ENCODE peak calls at places on chromosome 7, in eight cellular contexts. One of them, this sample, is unnamed.

GRCh38 chr7:37208528-37208927 is 240.1 kb downstream of the ELMO1 start:
- DNase-seq in A549: peak
- DNase-seq in astrocyte of the spinal cord: peak
- DNase-seq in Peyer's patch: peak
- DNase-seq in mesothelial cell of epicardium: no peak
- DNase-seq in keratinocyte: no peak
- DNase-seq in GM10248: peak
- DNase-seq in sigmoid colon: peak
- DNase-seq in this sample: peak

GRCh38 chr7:36781011-36781738 is 56.9 kb upstream of the AOAH start:
- DNase-seq in Peyer's patch: no peak
- DNase-seq in keratinocyte: no peak
- DNase-seq in astrocyte of the spinal cord: no peak
- DNase-seq in mesothelial cell of epicardium: no peak
- DNase-seq in A549: no peak
- DNase-seq in sigmoid colon: no peak
- DNase-seq in GM10248: no peak
- DNase-seq in this sample: no peak

GRCh38 chr7:142811154-142811737 is 40.5 kb downstream of the PRSS2 start:
- DNase-seq in GM10248: no peak
- DNase-seq in astrocyte of the spinal cord: peak
- DNase-seq in Peyer's patch: no peak
- DNase-seq in A549: peak
- DNase-seq in sigmoid colon: no peak
- DNase-seq in mesothelial cell of epicardium: no peak
- DNase-seq in keratinocyte: no peak
- DNase-seq in this sample: peak

GRCh38 chr7:155975490-155975889 is 163.2 kb upstream of the SHH start:
- DNase-seq in Peyer's patch: peak
- DNase-seq in A549: no peak
- DNase-seq in astrocyte of the spinal cord: no peak
- DNase-seq in keratinocyte: no peak
- DNase-seq in sigmoid colon: peak
- DNase-seq in GM10248: no peak
- DNase-seq in mesothelial cell of epicardium: peak
- DNase-seq in this sample: no peak

GRCh38 chr7:147245274-147245673 is 1128.7 kb downstream of the CNTNAP2 start:
- DNase-seq in Peyer's patch: peak
- DNase-seq in A549: peak
- DNase-seq in mesothelial cell of epicardium: peak
- DNase-seq in sigmoid colon: no peak
- DNase-seq in keratinocyte: no peak
- DNase-seq in GM10248: peak
- DNase-seq in astrocyte of the spinal cord: peak
- DNase-seq in this sample: peak

GRCh38 chr7:150317748-150318444 is 5.3 kb upstream of the LRRC61 start:
- DNase-seq in keratinocyte: no peak
- DNase-seq in GM10248: no peak
- DNase-seq in A549: no peak
- DNase-seq in sigmoid colon: no peak
- DNase-seq in mesothelial cell of epicardium: no peak
- DNase-seq in Peyer's patch: no peak
- DNase-seq in astrocyte of the spinal cord: peak
- DNase-seq in this sample: peak

GRCh38 chr7:2487586-2488271 is 11.5 kb upstream of the GRIFIN start:
- DNase-seq in GM10248: no peak
- DNase-seq in A549: no peak
- DNase-seq in mesothelial cell of epicardium: no peak
- DNase-seq in keratinocyte: no peak
- DNase-seq in Peyer's patch: no peak
- DNase-seq in astrocyte of the spinal cord: no peak
- DNase-seq in sigmoid colon: no peak
- DNase-seq in this sample: no peak

GRCh38 chr7:31890198-31890597 is 180.0 kb downstream of the PDE1C start:
- DNase-seq in Peyer's patch: no peak
- DNase-seq in keratinocyte: peak
- DNase-seq in A549: no peak
- DNase-seq in mesothelial cell of epicardium: no peak
- DNase-seq in astrocyte of the spinal cord: no peak
- DNase-seq in sigmoid colon: peak
- DNase-seq in GM10248: no peak
- DNase-seq in this sample: no peak

GRCh38 chr7:120966961-120967360 is 16.4 kb downstream of the ING3 start:
- DNase-seq in A549: no peak
- DNase-seq in GM10248: no peak
- DNase-seq in keratinocyte: no peak
- DNase-seq in astrocyte of the spinal cord: no peak
- DNase-seq in mesothelial cell of epicardium: no peak
- DNase-seq in sigmoid colon: no peak
- DNase-seq in Peyer's patch: no peak
- DNase-seq in this sample: no peak

GRCh38 chr7:125445901-125446300 is 516.3 kb upstream of the POT1 start:
- DNase-seq in Peyer's patch: no peak
- DNase-seq in astrocyte of the spinal cord: no peak
- DNase-seq in GM10248: no peak
- DNase-seq in sigmoid colon: no peak
- DNase-seq in A549: no peak
- DNase-seq in keratinocyte: no peak
- DNase-seq in mesothelial cell of epicardium: no peak
- DNase-seq in this sample: no peak

GRCh38 chr7:108348913-108349312 is 107.3 kb downstream of the NRCAM start:
- DNase-seq in A549: peak
- DNase-seq in mesothelial cell of epicardium: no peak
- DNase-seq in Peyer's patch: no peak
- DNase-seq in sigmoid colon: no peak
- DNase-seq in keratinocyte: no peak
- DNase-seq in GM10248: no peak
- DNase-seq in astrocyte of the spinal cord: peak
- DNase-seq in this sample: peak

GRCh38 chr7:137633133-137633532 is 213.6 kb downstream of the DGKI start:
- DNase-seq in astrocyte of the spinal cord: no peak
- DNase-seq in sigmoid colon: no peak
- DNase-seq in GM10248: no peak
- DNase-seq in keratinocyte: no peak
- DNase-seq in Peyer's patch: no peak
- DNase-seq in mesothelial cell of epicardium: no peak
- DNase-seq in A549: no peak
- DNase-seq in this sample: peak

GRCh38 chr7:67348171-67348570 is 351.5 kb downstream of the TYW1 start:
- DNase-seq in sigmoid colon: peak
- DNase-seq in GM10248: no peak
- DNase-seq in astrocyte of the spinal cord: no peak
- DNase-seq in mesothelial cell of epicardium: no peak
- DNase-seq in Peyer's patch: peak
- DNase-seq in keratinocyte: no peak
- DNase-seq in A549: no peak
- DNase-seq in this sample: no peak

GRCh38 chr7:23471090-23471859 is 984 bp upstream of the IGF2BP3 start:
- DNase-seq in sigmoid colon: no peak
- DNase-seq in Peyer's patch: no peak
- DNase-seq in keratinocyte: no peak
- DNase-seq in astrocyte of the spinal cord: peak
- DNase-seq in mesothelial cell of epicardium: peak
- DNase-seq in GM10248: peak
- DNase-seq in A549: peak
- DNase-seq in this sample: peak

GRCh38 chr7:99928994-99929729 is at the start of gene GJC3:
- DNase-seq in keratinocyte: peak
- DNase-seq in A549: peak
- DNase-seq in GM10248: peak
- DNase-seq in mesothelial cell of epicardium: peak
- DNase-seq in Peyer's patch: peak
- DNase-seq in sigmoid colon: peak
- DNase-seq in astrocyte of the spinal cord: peak
- DNase-seq in this sample: peak

DNA sequence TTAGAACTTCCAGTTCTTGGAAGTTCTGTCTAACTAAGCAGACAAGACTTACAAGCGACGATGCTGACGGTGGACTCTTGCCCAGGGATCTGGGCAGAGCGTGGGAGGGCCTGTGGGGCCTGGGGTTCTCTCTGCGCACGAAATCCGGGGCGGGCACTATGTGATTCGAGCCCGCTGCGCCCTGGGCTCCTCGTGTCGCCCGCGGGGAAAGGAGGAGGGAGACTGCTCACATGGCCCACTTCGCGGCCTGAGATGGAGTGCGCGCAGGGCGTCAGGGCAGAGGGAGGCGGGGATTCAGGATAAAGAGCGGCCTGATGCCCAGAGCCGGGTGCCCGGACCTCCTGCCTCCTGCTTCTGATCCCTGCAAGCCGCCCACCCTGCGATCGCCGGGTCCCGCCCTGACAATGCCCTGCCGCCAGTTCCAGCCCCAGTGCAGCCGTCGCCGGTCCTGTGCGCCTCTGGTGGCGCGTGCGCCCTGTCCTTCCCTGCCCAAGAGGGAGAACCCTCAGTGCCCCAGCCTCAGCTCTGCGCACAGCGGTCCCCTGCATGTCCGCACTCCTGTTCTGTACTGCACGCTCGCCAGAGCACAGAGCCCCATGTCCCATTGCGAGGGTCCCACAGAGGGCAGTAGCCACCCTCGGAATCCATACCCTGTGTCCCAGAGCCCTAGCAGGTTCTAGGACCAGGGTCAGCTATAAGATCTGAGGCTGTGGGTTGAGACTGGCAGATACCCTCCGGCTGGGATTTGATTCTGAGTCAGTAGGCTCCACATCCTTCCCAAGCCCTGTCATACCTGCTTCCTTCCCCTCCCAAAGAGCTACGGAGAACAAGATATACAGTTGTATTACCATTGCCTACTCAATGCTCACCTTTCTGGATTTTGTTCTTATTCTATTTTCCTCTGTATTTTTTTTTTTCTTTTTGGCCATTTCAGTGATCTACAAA is 99.4 kb upstream of the TMEM106B start:
- DNase-seq in mesothelial cell of epicardium: no peak
- DNase-seq in astrocyte of the spinal cord: peak
- DNase-seq in A549: no peak
- DNase-seq in keratinocyte: no peak
- DNase-seq in Peyer's patch: no peak
- DNase-seq in sigmoid colon: peak
- DNase-seq in GM10248: no peak
- DNase-seq in this sample: peak
- TF ChIP-seq CTCF in mesothelial cell of epicardium: no peak
- TF ChIP-seq CTCF in astrocyte of the spinal cord: peak
- TF ChIP-seq CTCF in A549: no peak
- TF ChIP-seq CTCF in keratinocyte: no peak
- TF ChIP-seq CTCF in Peyer's patch: no peak
- TF ChIP-seq CTCF in sigmoid colon: no peak
- TF ChIP-seq CTCF in GM10248: no peak
- TF ChIP-seq CTCF in this sample: no peak

DNA sequence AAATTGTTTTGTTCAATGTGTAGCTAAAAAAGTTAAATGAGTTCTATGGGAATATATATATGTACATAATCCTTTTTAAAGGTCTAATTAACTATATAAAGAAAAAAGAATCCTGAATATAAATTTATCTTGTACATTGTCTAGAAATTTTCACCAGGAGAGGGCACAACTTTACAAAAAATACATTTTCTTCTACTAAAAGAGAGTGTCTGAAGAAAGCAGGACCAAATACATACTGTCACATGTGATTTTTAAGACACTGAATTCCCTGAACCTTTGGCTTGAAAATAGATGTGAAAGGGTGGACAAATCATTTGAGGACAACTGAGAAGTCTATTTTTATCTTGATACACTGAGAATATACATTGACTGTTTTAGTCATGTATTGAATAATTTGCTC is 204.3 kb downstream of the DGKB start:
- DNase-seq in keratinocyte: no peak
- DNase-seq in astrocyte of the spinal cord: peak
- DNase-seq in GM10248: no peak
- DNase-seq in mesothelial cell of epicardium: no peak
- DNase-seq in Peyer's patch: no peak
- DNase-seq in A549: no peak
- DNase-seq in sigmoid colon: no peak
- DNase-seq in this sample: peak
- TF ChIP-seq CTCF in keratinocyte: no peak
- TF ChIP-seq CTCF in astrocyte of the spinal cord: peak
- TF ChIP-seq CTCF in GM10248: peak
- TF ChIP-seq CTCF in mesothelial cell of epicardium: no peak
- TF ChIP-seq CTCF in Peyer's patch: no peak
- TF ChIP-seq CTCF in A549: no peak
- TF ChIP-seq CTCF in sigmoid colon: no peak
- TF ChIP-seq CTCF in this sample: no peak

DNA sequence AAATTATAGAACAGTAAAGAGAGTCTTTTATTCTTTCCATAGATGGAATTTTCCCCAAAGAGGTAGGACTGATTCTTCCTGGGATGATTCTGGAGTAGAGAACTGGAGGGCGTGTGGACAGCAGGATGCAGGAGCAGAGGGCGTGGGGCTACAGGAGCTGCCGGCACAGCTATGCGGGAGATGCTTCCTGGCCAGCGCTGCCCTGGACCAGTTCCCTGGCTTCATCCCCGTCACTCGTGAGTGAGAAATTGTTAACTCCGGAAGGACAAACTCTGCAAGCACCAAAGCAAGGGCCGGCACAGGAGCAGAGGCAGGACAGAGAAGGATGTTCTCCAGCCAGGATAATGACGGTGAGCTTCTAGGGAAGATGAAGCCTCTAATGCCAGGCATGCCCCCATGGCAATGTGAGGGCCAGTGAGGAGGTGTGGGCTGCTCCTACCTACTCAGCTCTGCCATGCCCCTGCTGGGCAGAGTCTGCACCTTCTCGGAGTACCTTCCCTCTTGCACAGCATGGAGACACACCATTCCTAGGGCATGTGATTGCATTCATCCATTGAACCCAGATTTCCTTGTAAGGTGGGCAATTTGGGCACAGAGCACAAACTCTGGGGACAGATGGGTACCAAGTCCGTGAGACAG is 760.9 kb upstream of the IGFBP3 start:
- DNase-seq in astrocyte of the spinal cord: no peak
- DNase-seq in Peyer's patch: no peak
- DNase-seq in sigmoid colon: peak
- DNase-seq in keratinocyte: no peak
- DNase-seq in mesothelial cell of epicardium: no peak
- DNase-seq in A549: no peak
- DNase-seq in GM10248: no peak
- DNase-seq in this sample: no peak
- TF ChIP-seq CTCF in astrocyte of the spinal cord: no peak
- TF ChIP-seq CTCF in Peyer's patch: no peak
- TF ChIP-seq CTCF in sigmoid colon: no peak
- TF ChIP-seq CTCF in keratinocyte: no peak
- TF ChIP-seq CTCF in mesothelial cell of epicardium: no peak
- TF ChIP-seq CTCF in A549: no peak
- TF ChIP-seq CTCF in GM10248: no peak
- TF ChIP-seq CTCF in this sample: no peak

DNA sequence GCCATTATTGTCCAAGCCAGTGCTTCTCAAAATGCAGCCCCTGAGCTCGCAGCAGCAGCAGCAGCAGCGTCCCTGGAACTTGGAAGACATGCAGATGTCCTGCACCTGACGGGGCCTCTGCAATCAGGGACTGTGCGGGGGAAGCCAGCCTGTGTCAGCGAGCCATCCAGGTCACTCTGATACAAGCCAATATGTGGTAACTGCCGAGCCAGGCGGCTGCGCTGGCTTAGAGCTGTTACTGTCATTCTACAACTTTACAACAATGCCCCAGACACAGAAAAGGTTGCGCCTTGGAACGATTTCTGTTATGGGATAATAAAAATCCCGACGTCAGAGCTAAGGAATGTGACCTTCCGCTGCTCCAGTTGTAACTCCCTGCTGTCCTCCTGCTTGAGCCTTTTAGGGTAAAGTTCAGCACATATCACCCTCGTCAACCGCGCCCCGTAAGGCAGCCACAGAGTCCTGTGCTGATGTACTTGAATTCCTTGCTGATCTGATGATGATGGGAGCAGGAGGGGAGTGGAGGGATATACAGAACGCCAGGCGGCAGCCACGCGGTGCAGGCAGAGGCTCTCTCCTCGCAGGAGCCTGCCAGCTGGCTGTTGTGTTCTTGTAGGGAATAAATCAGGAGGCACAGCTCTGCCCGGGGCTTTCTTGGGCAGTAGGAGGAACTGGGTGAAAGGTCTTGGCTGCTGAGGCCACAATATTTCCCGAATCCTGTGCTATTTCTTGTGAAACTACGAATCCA is 20.0 kb upstream of the CRYGN start:
- DNase-seq in GM10248: peak
- DNase-seq in mesothelial cell of epicardium: peak
- DNase-seq in keratinocyte: no peak
- DNase-seq in Peyer's patch: peak
- DNase-seq in astrocyte of the spinal cord: peak
- DNase-seq in A549: peak
- DNase-seq in sigmoid colon: peak
- DNase-seq in this sample: peak
- TF ChIP-seq CTCF in GM10248: no peak
- TF ChIP-seq CTCF in mesothelial cell of epicardium: no peak
- TF ChIP-seq CTCF in keratinocyte: peak
- TF ChIP-seq CTCF in Peyer's patch: no peak
- TF ChIP-seq CTCF in astrocyte of the spinal cord: peak
- TF ChIP-seq CTCF in A549: peak
- TF ChIP-seq CTCF in sigmoid colon: no peak
- TF ChIP-seq CTCF in this sample: peak

This sample was measured in foreskin fibroblast.